ENCODE peak calls at places on chromosomes 4 and X, in five cellular contexts. One of them, this sample, is unnamed.

GRCh38 chr4:157185363-157185762 is 35.2 kb upstream of the GRIA2 start:
- DNase-seq in mammary epithelial cell: no peak
- DNase-seq in psoas muscle: no peak
- DNase-seq in kidney: no peak
- DNase-seq in pancreas: no peak
- DNase-seq in this sample: no peak

GRCh38 chr4:148514041-148514440 is 71.8 kb upstream of the NR3C2 start:
- DNase-seq in mammary epithelial cell: peak
- DNase-seq in psoas muscle: no peak
- DNase-seq in kidney: no peak
- DNase-seq in pancreas: no peak
- DNase-seq in this sample: peak

GRCh38 chr4:80610845-80611244 is 275.3 kb downstream of the CFAP299 start:
- DNase-seq in mammary epithelial cell: peak
- DNase-seq in psoas muscle: no peak
- DNase-seq in kidney: no peak
- DNase-seq in pancreas: no peak
- DNase-seq in this sample: no peak

GRCh38 chrX:153459976-153460375 is 10.4 kb downstream of the HAUS7 start:
- DNase-seq in mammary epithelial cell: peak
- DNase-seq in psoas muscle: no peak
- DNase-seq in kidney: peak
- DNase-seq in pancreas: no peak
- DNase-seq in this sample: no peak

GRCh38 chr4:36676139-36677050 is 395.0 kb downstream of the DTHD1 start:
- DNase-seq in mammary epithelial cell: no peak
- DNase-seq in psoas muscle: no peak
- DNase-seq in kidney: no peak
- DNase-seq in pancreas: no peak
- DNase-seq in this sample: peak

GRCh38 chr4:169179609-169180526 is 90.9 kb downstream of the SH3RF1 start:
- DNase-seq in mammary epithelial cell: no peak
- DNase-seq in psoas muscle: no peak
- DNase-seq in kidney: no peak
- DNase-seq in pancreas: no peak
- DNase-seq in this sample: no peak

GRCh38 chr4:48974979-48975640 is 11.0 kb upstream of the CWH43 start:
- DNase-seq in mammary epithelial cell: no peak
- DNase-seq in psoas muscle: no peak
- DNase-seq in kidney: no peak
- DNase-seq in pancreas: no peak
- DNase-seq in this sample: no peak

GRCh38 chrX:41718481-41719245 is 5.3 kb upstream of the GPR82 start:
- DNase-seq in mammary epithelial cell: no peak
- DNase-seq in psoas muscle: no peak
- DNase-seq in kidney: no peak
- DNase-seq in pancreas: peak
- DNase-seq in this sample: no peak

GRCh38 chr4:26813698-26814097 is 46.9 kb upstream of the STIM2 start:
- DNase-seq in mammary epithelial cell: no peak
- DNase-seq in psoas muscle: no peak
- DNase-seq in kidney: no peak
- DNase-seq in pancreas: no peak
- DNase-seq in this sample: no peak

GRCh38 chr4:89823416-89823815 is 13.5 kb downstream of the SNCA start:
- DNase-seq in mammary epithelial cell: no peak
- DNase-seq in psoas muscle: no peak
- DNase-seq in kidney: no peak
- DNase-seq in pancreas: no peak
- DNase-seq in this sample: no peak

GRCh38 chr4:20084488-20084887 is 167.2 kb upstream of the SLIT2 start:
- DNase-seq in mammary epithelial cell: no peak
- DNase-seq in psoas muscle: no peak
- DNase-seq in kidney: no peak
- DNase-seq in pancreas: no peak
- DNase-seq in this sample: no peak

GRCh38 chr4:145755802-145756201 is 75.9 kb downstream of the C4orf51 start:
- DNase-seq in mammary epithelial cell: no peak
- DNase-seq in psoas muscle: no peak
- DNase-seq in kidney: no peak
- DNase-seq in pancreas: no peak
- DNase-seq in this sample: no peak

GRCh38 chr4:11416071-11416766 is 12.5 kb downstream of the HS3ST1 start:
- DNase-seq in mammary epithelial cell: no peak
- DNase-seq in psoas muscle: no peak
- DNase-seq in kidney: no peak
- DNase-seq in pancreas: no peak
- DNase-seq in this sample: no peak

GRCh38 chr4:55866290-55866907 is 13.0 kb downstream of the EXOC1 start:
- DNase-seq in mammary epithelial cell: peak
- DNase-seq in psoas muscle: no peak
- DNase-seq in kidney: no peak
- DNase-seq in pancreas: no peak
- DNase-seq in this sample: peak

GRCh38 chr4:165355900-165356300 is 22.9 kb upstream of the CPE start:
- DNase-seq in mammary epithelial cell: no peak
- DNase-seq in psoas muscle: no peak
- DNase-seq in kidney: no peak
- DNase-seq in pancreas: no peak
- DNase-seq in this sample: no peak

GRCh38 chrX:17415242-17415815 is 40.3 kb downstream of the NHS start:
- DNase-seq in mammary epithelial cell: no peak
- DNase-seq in psoas muscle: no peak
- DNase-seq in kidney: no peak
- DNase-seq in pancreas: no peak
- DNase-seq in this sample: no peak

GRCh38 chr4:159395693-159396092 is 292.8 kb downstream of the RAPGEF2 start:
- DNase-seq in mammary epithelial cell: peak
- DNase-seq in psoas muscle: no peak
- DNase-seq in kidney: no peak
- DNase-seq in pancreas: no peak
- DNase-seq in this sample: no peak

GRCh38 chr4:53598901-53599300 is 7.6 kb upstream of the LNX1 start:
- DNase-seq in mammary epithelial cell: no peak
- DNase-seq in psoas muscle: no peak
- DNase-seq in kidney: no peak
- DNase-seq in pancreas: no peak
- DNase-seq in this sample: no peak

GRCh38 chr4:24745172-24745895 is 50.0 kb upstream of the SOD3 start:
- DNase-seq in mammary epithelial cell: peak
- DNase-seq in psoas muscle: no peak
- DNase-seq in kidney: no peak
- DNase-seq in pancreas: no peak
- DNase-seq in this sample: no peak

GRCh38 chr4:123096038-123096437 is 173.6 kb upstream of the NUDT6 start:
- DNase-seq in mammary epithelial cell: peak
- DNase-seq in psoas muscle: no peak
- DNase-seq in kidney: no peak
- DNase-seq in pancreas: no peak
- DNase-seq in this sample: no peak

GRCh38 chr4:20618729-20619128 is 81.5 kb upstream of the PACRGL start:
- DNase-seq in mammary epithelial cell: no peak
- DNase-seq in psoas muscle: no peak
- DNase-seq in kidney: no peak
- DNase-seq in pancreas: no peak
- DNase-seq in this sample: no peak

GRCh38 chrX:47648376-47648775 is 2.0 kb downstream of the ELK1 start:
- DNase-seq in mammary epithelial cell: no peak
- DNase-seq in psoas muscle: no peak
- DNase-seq in kidney: no peak
- DNase-seq in pancreas: no peak
- DNase-seq in this sample: no peak

GRCh38 chrX:136861877-136862276 is 18.6 kb downstream of the RBMX start:
- DNase-seq in mammary epithelial cell: no peak
- DNase-seq in psoas muscle: no peak
- DNase-seq in kidney: no peak
- DNase-seq in pancreas: no peak
- DNase-seq in this sample: no peak
- TF ChIP-seq CTCF in mammary epithelial cell: no peak
- TF ChIP-seq CTCF in psoas muscle: no peak
- TF ChIP-seq CTCF in kidney: no peak
- TF ChIP-seq CTCF in pancreas: no peak
- TF ChIP-seq CTCF in this sample: no peak

GRCh38 chrX:150200820-150201287 is 162.3 kb upstream of the MAMLD1 start:
- DNase-seq in mammary epithelial cell: peak
- DNase-seq in psoas muscle: peak
- DNase-seq in kidney: peak
- DNase-seq in pancreas: peak
- DNase-seq in this sample: peak

GRCh38 chrX:150202641-150203248 is 160.4 kb upstream of the MAMLD1 start:
- DNase-seq in mammary epithelial cell: peak
- DNase-seq in psoas muscle: no peak
- DNase-seq in kidney: no peak
- DNase-seq in pancreas: no peak
- DNase-seq in this sample: no peak

GRCh38 chrX:150203249-150203647 is 159.9 kb upstream of the MAMLD1 start:
- DNase-seq in mammary epithelial cell: no peak
- DNase-seq in psoas muscle: no peak
- DNase-seq in kidney: no peak
- DNase-seq in pancreas: no peak
- DNase-seq in this sample: no peak

GRCh38 chrX:150201391-150201790 is 161.7 kb upstream of the MAMLD1 start:
- DNase-seq in mammary epithelial cell: no peak
- DNase-seq in psoas muscle: no peak
- DNase-seq in kidney: no peak
- DNase-seq in pancreas: no peak
- DNase-seq in this sample: no peak

GRCh38 chrX:150201841-150202240 is 161.3 kb upstream of the MAMLD1 start:
- DNase-seq in mammary epithelial cell: no peak
- DNase-seq in psoas muscle: no peak
- DNase-seq in kidney: no peak
- DNase-seq in pancreas: no peak
- DNase-seq in this sample: no peak
- H3K27ac ChIP-seq in mammary epithelial cell: no peak
- H3K27ac ChIP-seq in psoas muscle: no peak
- H3K27ac ChIP-seq in kidney: no peak
- H3K27ac ChIP-seq in pancreas: no peak
- H3K27ac ChIP-seq in this sample: no peak

GRCh38 chrX:40008841-40009461 is 88.8 kb downstream of the BCOR start:
- DNase-seq in mammary epithelial cell: no peak
- DNase-seq in psoas muscle: peak
- DNase-seq in kidney: peak
- DNase-seq in pancreas: no peak
- DNase-seq in this sample: no peak
- TF ChIP-seq CTCF in mammary epithelial cell: no peak
- TF ChIP-seq CTCF in psoas muscle: no peak
- TF ChIP-seq CTCF in kidney: no peak
- TF ChIP-seq CTCF in pancreas: no peak
- TF ChIP-seq CTCF in this sample: no peak

GRCh38 chr4:1462768-1463075 is 56.5 kb upstream of the NKX1-1 start:
- DNase-seq in mammary epithelial cell: no peak
- DNase-seq in psoas muscle: no peak
- DNase-seq in kidney: no peak
- DNase-seq in pancreas: no peak
- DNase-seq in this sample: no peak
- H3K27ac ChIP-seq in mammary epithelial cell: no peak
- H3K27ac ChIP-seq in psoas muscle: no peak
- H3K27ac ChIP-seq in kidney: no peak
- H3K27ac ChIP-seq in pancreas: no peak
- H3K27ac ChIP-seq in this sample: no peak

DNA sequence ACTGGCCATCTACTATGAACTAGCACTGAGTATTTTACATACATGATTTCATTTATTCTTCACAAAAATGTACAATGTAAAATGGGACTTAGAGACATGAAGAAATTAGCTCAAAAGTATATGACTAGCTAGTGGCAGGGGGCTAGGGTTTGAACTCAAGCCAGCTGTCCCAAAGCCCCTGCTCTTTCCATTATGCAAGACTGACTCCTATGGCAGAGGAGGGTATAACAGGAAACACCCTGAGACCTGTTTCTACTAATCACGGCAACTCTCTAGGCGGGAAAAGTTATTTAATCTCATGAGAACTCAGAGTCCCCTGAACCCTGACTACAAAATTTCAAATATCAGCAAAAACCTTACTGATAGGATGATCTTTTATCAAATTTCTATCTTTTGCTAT is 150.6 kb downstream of the PRDM5 start:
- DNase-seq in mammary epithelial cell: no peak
- DNase-seq in psoas muscle: no peak
- DNase-seq in kidney: no peak
- DNase-seq in pancreas: no peak
- DNase-seq in this sample: no peak
- TF ChIP-seq CTCF in mammary epithelial cell: no peak
- TF ChIP-seq CTCF in psoas muscle: no peak
- TF ChIP-seq CTCF in kidney: no peak
- TF ChIP-seq CTCF in pancreas: no peak
- TF ChIP-seq CTCF in this sample: no peak

GRCh38 chr4:2672700-2673099 is 83.4 kb downstream of the TNIP2 start:
- DNase-seq in mammary epithelial cell: no peak
- DNase-seq in psoas muscle: no peak
- DNase-seq in kidney: no peak
- DNase-seq in pancreas: no peak
- DNase-seq in this sample: no peak
- H3K27ac ChIP-seq in mammary epithelial cell: no peak
- H3K27ac ChIP-seq in psoas muscle: no peak
- H3K27ac ChIP-seq in kidney: no peak
- H3K27ac ChIP-seq in pancreas: no peak
- H3K27ac ChIP-seq in this sample: no peak